ENCODE peak calls at places on chromosome 13, in eight cellular contexts. N, Q, I, C, X, T, G and P are unnamed samples.
A peak's percentile ranks its signal among the peaks of the same experiment; 100 is the strongest.

GRCh38 chr13:80379245-80379644 is 38.3 kb upstream of the SPRY2 start:
- DNase-seq in N (no peak), Q (no peak), I (no peak), C (peak; percentile 69), X (peak; percentile 37), T (no peak), G (no peak), P (peak; percentile 17)

GRCh38 chr13:23856008-23856750 is 33.0 kb downstream of the MIPEP start:
- DNase-seq in N (peak; percentile 51), Q (peak; percentile 46), I (no peak), C (no peak), X (no peak), T (no peak), G (no peak), P (no peak)

GRCh38 chr13:112885782-112886268 is 83.2 kb upstream of the MCF2L start:
- DNase-seq in N (peak; percentile 87), Q (no peak), I (peak; percentile 89), C (peak; percentile 74), X (peak; percentile 86), T (peak; percentile 68), G (peak; percentile 88), P (peak; percentile 74)

GRCh38 chr13:61414686-61415664 is 674 bp downstream of the PCDH20 start:
- DNase-seq in N (peak; percentile 93), Q (no peak), I (peak; percentile 48), C (peak; percentile 85), X (peak; percentile 43), T (no peak), G (peak; percentile 86), P (peak; percentile 64)

GRCh38 chr13:30196025-30196424 is 111.3 kb downstream of the KATNAL1 start:
- DNase-seq in N (peak; percentile 68), Q (no peak), I (no peak), C (no peak), X (peak; percentile 87), T (no peak), G (no peak), P (no peak)

GRCh38 chr13:74662895-74663294 is 528.7 kb upstream of the KLF12 start:
- DNase-seq in N (no peak), Q (no peak), I (peak; percentile 21), C (no peak), X (no peak), T (no peak), G (no peak), P (no peak)

GRCh38 chr13:90839061-90839460 is 508.4 kb upstream of the MIR17HG start:
- DNase-seq in N (no peak), Q (no peak), I (no peak), C (peak; percentile 70), X (no peak), T (no peak), G (no peak), P (no peak)

GRCh38 chr13:52925775-52926285 is 77.4 kb upstream of the PCDH8 start:
- DNase-seq in N (no peak), Q (no peak), I (no peak), C (peak; percentile 94), X (no peak), T (no peak), G (no peak), P (no peak)

GRCh38 chr13:54210397-54211050 is 1181.9 kb downstream of the OLFM4 start:
- DNase-seq in N (no peak), Q (no peak), I (no peak), C (peak; percentile 69), X (no peak), T (peak; percentile 35), G (no peak), P (peak; percentile 24)

GRCh38 chr13:45040626-45041025 is 51.3 kb downstream of the GPALPP1 start:
- DNase-seq in N (no peak), Q (no peak), I (no peak), C (peak; percentile 21), X (no peak), T (no peak), G (no peak), P (no peak)

GRCh38 chr13:89923731-89924130 is 1423.8 kb upstream of the MIR17HG start:
- DNase-seq in N (no peak), Q (no peak), I (no peak), C (peak; percentile 63), X (peak; percentile 35), T (no peak), G (no peak), P (peak; percentile 17)

GRCh38 chr13:41649659-41650058 is 192.3 kb downstream of the RGCC start:
- DNase-seq in N (peak; percentile 64), Q (no peak), I (no peak), C (no peak), X (peak; percentile 55), T (no peak), G (no peak), P (no peak)

GRCh38 chr13:92829930-92830329 is 396.7 kb upstream of the GPC6 start:
- DNase-seq in N (no peak), Q (no peak), I (no peak), C (no peak), X (no peak), T (no peak), G (no peak), P (no peak)

GRCh38 chr13:36530861-36531590 is 98.7 kb downstream of the CCNA1 start:
- DNase-seq in N (no peak), Q (no peak), I (no peak), C (no peak), X (no peak), T (no peak), G (no peak), P (no peak)

GRCh38 chr13:27919299-27919933 is 384 bp upstream of the PDX1 start:
- DNase-seq in N (no peak), Q (no peak), I (no peak), C (no peak), X (peak; percentile 12), T (no peak), G (no peak), P (no peak)

GRCh38 chr13:74335370-74335769 is 201.2 kb upstream of the KLF12 start:
- DNase-seq in N (no peak), Q (no peak), I (no peak), C (no peak), X (no peak), T (no peak), G (no peak), P (no peak)

GRCh38 chr13:94710881-94711560 is 1.3 kb downstream of the SOX21 start:
- DNase-seq in N (peak; percentile 62), Q (peak; percentile 35), I (no peak), C (no peak), X (peak; percentile 11), T (no peak), G (peak; percentile 78), P (no peak)

GRCh38 chr13:94713556-94714182 is 1.3 kb upstream of the SOX21 start:
- DNase-seq in N (peak; percentile 43), Q (no peak), I (no peak), C (no peak), X (peak; percentile 7), T (no peak), G (no peak), P (no peak)

GRCh38 chr13:94711561-94712286 is 621 bp downstream of the SOX21 start:
- DNase-seq in N (peak; percentile 56), Q (no peak), I (no peak), C (no peak), X (peak; percentile 43), T (no peak), G (peak; percentile 81), P (no peak)

GRCh38 chr13:94712287-94712811 is at the start of gene SOX21:
- DNase-seq in N (peak; percentile 68), Q (no peak), I (no peak), C (no peak), X (no peak), T (peak; percentile 44), G (peak; percentile 76), P (no peak)

DNA sequence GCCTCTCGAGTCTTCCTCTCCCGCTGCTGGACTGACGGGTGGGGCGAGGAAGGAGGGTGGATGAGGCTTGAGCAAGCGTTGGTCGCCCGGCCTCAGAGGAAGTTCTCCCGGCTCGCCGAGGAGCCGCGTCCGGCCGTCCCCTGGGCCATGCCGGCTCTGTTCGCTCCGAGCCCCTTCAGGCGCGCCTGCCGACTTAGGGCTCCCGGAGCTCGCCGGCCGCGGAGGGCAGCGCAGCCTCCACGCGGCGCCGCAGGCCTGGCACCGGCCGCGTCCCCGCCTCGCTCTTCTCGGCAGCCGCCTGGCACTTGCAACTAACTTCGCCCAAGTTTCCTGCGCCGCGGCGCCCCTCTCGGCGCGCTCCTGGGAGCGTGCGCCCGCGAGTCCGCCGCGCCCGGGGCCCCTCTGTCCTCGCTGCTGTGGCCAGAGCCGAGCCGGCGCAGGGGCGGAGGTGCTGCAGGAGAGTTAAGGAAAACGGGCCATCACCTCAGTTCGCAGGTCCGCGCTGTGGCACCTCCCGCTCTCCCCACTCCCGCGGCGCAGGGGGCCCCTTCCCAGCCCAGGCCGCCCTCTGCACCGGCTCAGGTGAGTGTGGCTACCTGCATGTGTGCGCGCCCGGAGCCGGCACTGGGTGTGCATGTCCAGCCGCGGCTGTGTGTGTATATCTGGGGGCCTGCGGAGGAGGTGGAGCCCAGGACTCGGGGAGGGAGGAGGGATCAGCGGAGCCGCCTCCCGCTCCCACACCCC is 639 bp upstream of the SOX21 start:
- DNase-seq in N (peak; percentile 60), Q (no peak), I (no peak), C (no peak), X (peak; percentile 77), T (no peak), G (peak; percentile 76), P (peak; percentile 35)
- H3K4me3 ChIP-seq in N (peak overlapping the region; percentile 64), Q (no peak overlapping the region), I (peak overlapping the region; percentile 18), C (peak overlapping the region; percentile 36), X (peak overlapping the region; percentile 27), T (peak overlapping the region; percentile 2), G (peak overlapping the region; percentile 15), P (peak overlapping the region; percentile 24)

GRCh38 chr13:99028890-99029289 is 51.0 kb upstream of the DOCK9 start:
- DNase-seq in N (peak; percentile 78), Q (peak; percentile 16), I (no peak), C (no peak), X (no peak), T (no peak), G (no peak), P (no peak)
- TF ChIP-seq CTCF in N (peak; percentile 74), Q (peak; percentile 42), I (no peak), C (peak; percentile 28), X (peak; percentile 37), T (no peak), G (no peak), P (peak; percentile 51)

GRCh38 chr13:49853535-49853934 is 61.1 kb upstream of the KPNA3 start:
- DNase-seq in N (no peak), Q (no peak), I (no peak), C (no peak), X (no peak), T (no peak), G (no peak), P (no peak)

GRCh38 chr13:49855930-49856329 is 63.4 kb upstream of the KPNA3 start:
- DNase-seq in N (no peak), Q (no peak), I (no peak), C (no peak), X (no peak), T (no peak), G (no peak), P (no peak)

GRCh38 chr13:49859568-49859967 is 67.1 kb upstream of the KPNA3 start:
- DNase-seq in N (no peak), Q (no peak), I (no peak), C (peak; percentile 85), X (peak; percentile 84), T (no peak), G (no peak), P (peak; percentile 78)

GRCh38 chr13:49858183-49858856 is 65.8 kb upstream of the KPNA3 start:
- DNase-seq in N (no peak), Q (no peak), I (no peak), C (peak; percentile 97), X (peak; percentile 90), T (no peak), G (no peak), P (peak; percentile 90)
- H3K4me3 ChIP-seq in N (no peak overlapping the region), Q (no peak overlapping the region), I (no peak overlapping the region), C (peak overlapping the region; percentile 20), X (no peak overlapping the region), T (no peak overlapping the region), G (no peak overlapping the region), P (no peak overlapping the region)

GRCh38 chr13:51865838-51866237 is 4.1 kb downstream of the CCDC70 start:
- DNase-seq in N (peak; percentile 49), Q (no peak), I (no peak), C (no peak), X (no peak), T (no peak), G (no peak), P (no peak)
- TF ChIP-seq CTCF in N (peak; percentile 38), Q (no peak), I (no peak), C (no peak), X (no peak), T (no peak), G (no peak), P (no peak)